ENCODE peak calls at places on chromosomes 13 and 19, in six cellular contexts. X is fibroblast of lung, D is NB4, K is spleen, R is brain microvascular endothelial cell, L is pancreas. I is an unnamed sample.
A peak's percentile ranks its signal among the peaks of the same experiment; 100 is the strongest.

GRCh38 chr13:41284512-41285288 is 21.3 kb upstream of the MTRF1 start:
- DNase-seq in K (no peak), X (peak; percentile 48), R (peak; percentile 75), L (no peak), D (no peak), I (peak; percentile 95)

GRCh38 chr19:54207908-54208783 is 7.5 kb downstream of the RPS9 start:
- DNase-seq in D (peak; percentile 98), K (peak; percentile 87), X (peak; percentile 99), L (no peak), R (peak; percentile 40), I (peak; percentile 86)

GRCh38 chr13:40318366-40318765 is 348.1 kb downstream of the FOXO1 start:
- DNase-seq in D (no peak), K (no peak), R (no peak), X (no peak), L (peak; percentile 77), I (peak; percentile 15)

GRCh38 chr13:62293081-62293480 is 877.4 kb upstream of the PCDH20 start:
- DNase-seq in X (peak; percentile 24), K (no peak), R (no peak), D (no peak), L (no peak), I (peak; percentile 16)

GRCh38 chr19:49333426-49334288 is 1.5 kb upstream of the CD37 start:
- DNase-seq in K (peak; percentile 97), R (no peak), X (no peak), L (no peak), D (peak; percentile 19), I (peak; percentile 35)

GRCh38 chr19:55369651-55370304 is 485 bp downstream of the IL11 start:
- DNase-seq in D (peak; percentile 41), R (peak; percentile 74), L (no peak), K (no peak), X (peak; percentile 58), I (peak; percentile 91)

GRCh38 chr19:860481-861098 is 1.1 kb downstream of the CFD start:
- DNase-seq in X (peak; percentile 80), K (peak; percentile 90), R (no peak), L (peak; percentile 79), D (peak; percentile 72), I (peak; percentile 68)

GRCh38 chr13:28059214-28059613 is 41.2 kb downstream of the FLT3 start:
- DNase-seq in L (peak; percentile 65), X (peak; percentile 18), D (peak; percentile 81), R (peak; percentile 7), K (no peak), I (peak; percentile 3)

GRCh38 chr13:51823861-51824260 is 19.9 kb upstream of the DHRS12 start:
- DNase-seq in D (no peak), X (no peak), K (no peak), R (no peak), L (no peak), I (peak; percentile 38)

GRCh38 chr13:51221674-51222509 is at the start of gene FAM124A:
- DNase-seq in R (no peak), L (peak; percentile 89), D (peak; percentile 75), K (peak; percentile 82), X (peak; percentile 20), I (peak; percentile 25)

GRCh38 chr19:6677495-6677894 is 7.5 kb upstream of the TNFSF14 start:
- DNase-seq in L (no peak), X (no peak), K (no peak), D (no peak), R (no peak), I (no peak)

GRCh38 chr19:9941236-9941635 is 4.9 kb upstream of the OLFM2 start:
- DNase-seq in X (no peak), D (no peak), R (no peak), K (no peak), L (no peak), I (peak; percentile 50)

GRCh38 chr13:28026508-28026907 is 38.0 kb upstream of the URAD start:
- DNase-seq in X (no peak), R (no peak), L (no peak), K (no peak), D (no peak), I (no peak)

GRCh38 chr13:108328848-108329247 is 59.3 kb downstream of the TNFSF13B start:
- DNase-seq in R (no peak), L (no peak), K (no peak), D (no peak), X (no peak), I (no peak)

GRCh38 chr19:2049741-2050348 is 1.2 kb downstream of the MKNK2 start:
- DNase-seq in X (peak; percentile 62), L (peak; percentile 89), D (peak; percentile 86), R (peak; percentile 54), K (peak; percentile 96), I (peak; percentile 75)

GRCh38 chr13:28161370-28161769 is 23.0 kb downstream of the PAN3 start:
- DNase-seq in X (no peak), R (no peak), D (no peak), L (no peak), K (no peak), I (peak; percentile 12)

GRCh38 chr19:49020931-49021895 is 2.9 kb downstream of the CGB3 start:
- DNase-seq in R (peak; percentile 18), X (peak; percentile 38), K (no peak), D (peak; percentile 47), L (no peak), I (peak; percentile 53)

GRCh38 chr19:16289594-16289993 is 35.0 kb upstream of the KLF2 start:
- DNase-seq in K (no peak), D (no peak), L (no peak), R (no peak), X (no peak), I (no peak)

GRCh38 chr19:51091895-51092873 is 9.5 kb upstream of the KLK14 start:
- DNase-seq in D (no peak), K (peak; percentile 19), X (no peak), R (no peak), L (no peak), I (no peak)

GRCh38 chr13:39810091-39810877 is 154.8 kb downstream of the COG6 start:
- DNase-seq in R (no peak), L (no peak), X (no peak), K (no peak), D (no peak), I (no peak)

GRCh38 chr13:98539655-98540054 is 37.3 kb downstream of the STK24 start:
- DNase-seq in X (peak; percentile 47), D (no peak), R (no peak), L (no peak), K (no peak), I (peak; percentile 78)

GRCh38 chr13:89267734-89268133 is 1596.6 kb downstream of the SLITRK5 start:
- DNase-seq in X (peak; percentile 5), L (no peak), K (no peak), R (no peak), D (no peak), I (no peak)

GRCh38 chr19:47836038-47836437 is 14.3 kb downstream of the CRX start:
- DNase-seq in X (no peak), L (no peak), R (no peak), K (no peak), D (no peak), I (no peak)

GRCh38 chr19:47826800-47827199 is 5.1 kb downstream of the CRX start:
- DNase-seq in L (no peak), R (no peak), K (no peak), D (no peak), X (no peak), I (no peak)

DNA sequence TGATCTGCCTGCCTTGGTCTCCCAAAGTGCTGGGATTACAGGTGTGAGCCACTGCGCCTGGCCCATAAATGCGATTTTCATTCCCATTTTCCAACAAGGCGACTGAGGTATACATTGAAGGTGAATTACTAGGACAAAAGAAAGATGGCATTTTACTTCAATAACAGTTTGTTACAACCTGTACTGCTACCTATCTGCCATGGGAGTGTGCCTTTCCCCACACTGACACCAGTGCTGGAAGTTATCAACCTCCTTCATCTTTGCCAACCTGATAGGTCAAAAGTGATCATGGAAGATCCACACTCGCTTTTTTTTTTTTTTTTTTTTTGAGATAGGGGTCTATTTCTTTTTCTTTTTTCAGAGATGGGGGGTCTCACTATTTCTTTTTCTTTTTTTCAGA is 11.0 kb downstream of the CRX start:
- DNase-seq in L (no peak), R (no peak), D (no peak), X (no peak), K (no peak), I (no peak)
- TF ChIP-seq CTCF in L (no peak), R (no peak), D (peak; percentile 18), X (no peak), K (no peak), I (no peak)

GRCh38 chr19:3275068-3275582 is 50.7 kb downstream of the CELF5 start:
- DNase-seq in K (no peak), R (peak; percentile 16), L (peak; percentile 70), X (no peak), D (peak; percentile 27), I (no peak)
- H3K4me3 ChIP-seq in K (peak overlapping the region; percentile 33), R (peak overlapping the region; percentile 35), L (no peak overlapping the region), X (peak overlapping the region; percentile 32), D (no peak overlapping the region), I (peak overlapping the region; percentile 49)

DNA sequence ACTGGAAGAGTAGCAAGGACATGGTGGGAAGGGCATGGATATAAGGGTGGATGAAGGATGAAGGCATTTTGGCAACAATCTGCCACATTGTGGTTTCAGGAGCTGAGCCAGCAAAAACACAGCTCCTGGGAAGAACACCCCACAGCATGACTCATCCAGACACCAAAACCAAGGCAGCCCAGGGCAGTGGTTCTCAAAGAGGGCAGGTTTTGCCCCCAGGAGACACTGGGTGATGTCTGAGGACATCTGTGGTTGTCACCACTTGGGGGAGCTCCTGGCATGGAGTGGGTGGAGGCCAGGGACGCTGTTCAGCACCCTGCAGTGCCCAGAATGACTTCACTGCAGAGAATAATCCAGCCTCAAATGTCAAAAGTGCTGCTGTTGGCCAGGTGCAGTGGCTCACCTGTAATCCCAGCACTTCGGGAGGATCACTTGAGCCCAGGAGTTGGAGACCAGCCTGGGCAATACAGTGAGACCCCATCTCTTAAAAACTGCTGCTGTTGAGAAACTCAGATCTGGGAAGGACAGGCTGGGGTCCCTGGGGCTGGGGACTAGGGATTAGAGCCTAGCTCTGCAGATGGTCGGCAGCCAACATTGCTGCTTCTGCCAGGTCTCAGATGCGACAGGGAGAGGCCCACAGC is 16.1 kb downstream of the ZFR2 start:
- DNase-seq in K (no peak), L (no peak), D (peak; percentile 76), R (peak; percentile 66), X (peak; percentile 83), I (peak; percentile 87)
- TF ChIP-seq CTCF in K (no peak), L (no peak), D (peak; percentile 50), R (peak; percentile 53), X (peak; percentile 9), I (no peak)

GRCh38 chr13:46377554-46377953 is 9.5 kb downstream of the RUBCNL start:
- DNase-seq in D (peak; percentile 61), L (no peak), K (no peak), R (no peak), X (no peak), I (no peak)

GRCh38 chr13:46378411-46378810 is 8.6 kb downstream of the RUBCNL start:
- DNase-seq in D (peak; percentile 82), X (no peak), L (no peak), K (no peak), R (no peak), I (no peak)

GRCh38 chr13:46372071-46372470 is 15.0 kb downstream of the RUBCNL start:
- DNase-seq in L (no peak), X (no peak), K (no peak), D (no peak), R (no peak), I (no peak)

GRCh38 chr13:46373623-46374022 is 13.4 kb downstream of the RUBCNL start:
- DNase-seq in X (no peak), D (no peak), L (no peak), R (no peak), K (no peak), I (no peak)

DNA sequence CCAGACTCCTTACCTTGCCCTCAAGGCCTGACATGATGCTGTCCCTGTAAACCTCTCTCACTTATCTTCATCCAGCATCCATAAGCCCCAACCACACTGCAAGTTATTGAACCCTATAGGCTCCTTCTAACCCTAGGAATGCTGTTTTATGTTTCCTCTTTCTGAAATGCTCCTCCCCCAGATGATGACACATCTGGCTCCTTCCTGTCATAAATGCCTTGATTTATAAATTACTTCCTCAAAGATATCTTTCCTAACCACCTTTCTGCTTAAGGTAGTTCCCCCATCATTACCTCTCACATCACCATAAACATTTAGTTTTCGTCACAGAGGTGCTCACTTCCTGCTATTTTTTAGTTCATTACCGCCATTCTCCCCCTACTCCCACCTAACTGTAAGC is 12.3 kb downstream of the RUBCNL start:
- DNase-seq in X (no peak), L (no peak), R (no peak), D (peak; percentile 78), K (no peak), I (no peak)
- H3K4me3 ChIP-seq in X (no peak overlapping the region), L (no peak overlapping the region), R (no peak overlapping the region), D (no peak overlapping the region), K (no peak overlapping the region), I (no peak overlapping the region)

I was measured in foreskin fibroblast.